ENCODE peak calls at places on chromosomes 2 and 18, in seven cellular contexts. X is A549; T is nucleus accumbens; V is iPS-NIHi11; I is COR-L47; J is activated CD4-positive, alpha-beta T cell treated with anti-CD3 and anti-CD28 coated beads, Interleukin-2, amount 50 U/mL, for 24 hours; A is stimulated activated CD4-positive, alpha-beta T cell treated with anti-CD3 and anti-CD28 coated beads, Interleukin-4, amount 100 ng/mL, for 4 hours. P is an unnamed sample.

GRCh38 chr2:1502891-1503304 is 89.6 kb downstream of the TPO start:
- DNase-seq in J (no peak), I (no peak), V (no peak), T (no peak), A (no peak), X (no peak), P (no peak)

GRCh38 chr2:150126143-150126725 is 361.2 kb downstream of the RND3 start:
- DNase-seq in X (peak), V (no peak), A (no peak), T (no peak), I (no peak), J (no peak), P (no peak)

GRCh38 chr2:32009479-32010256 is 1.1 kb downstream of the MEMO1 start:
- DNase-seq in V (peak), I (no peak), J (peak), X (peak), T (peak), A (peak), P (peak)

GRCh38 chr18:8814206-8814605 is 108.8 kb downstream of the MTCL1 start:
- DNase-seq in I (no peak), J (no peak), X (no peak), A (no peak), V (no peak), T (no peak), P (no peak)

GRCh38 chr2:215831296-215831913 is 181.9 kb downstream of the MREG start:
- DNase-seq in T (no peak), A (no peak), V (no peak), I (no peak), X (peak), J (no peak), P (no peak)

GRCh38 chr2:209076151-209076550 is 347.7 kb upstream of the MAP2 start:
- DNase-seq in J (no peak), V (no peak), A (no peak), T (no peak), X (no peak), I (no peak), P (no peak)

GRCh38 chr2:210429403-210430137 is 47.0 kb downstream of the LANCL1 start:
- DNase-seq in J (no peak), T (no peak), A (no peak), V (no peak), X (no peak), I (no peak), P (no peak)

GRCh38 chr2:179596018-179596417 is 265.4 kb downstream of the ZNF385B start:
- DNase-seq in J (no peak), X (no peak), A (no peak), T (no peak), I (no peak), V (no peak), P (no peak)

GRCh38 chr2:240466579-240467148 is 31.2 kb downstream of the GPC1 start:
- DNase-seq in I (no peak), A (peak), V (peak), J (no peak), X (no peak), T (no peak), P (no peak)

GRCh38 chr18:23504720-23505119 is 1.4 kb downstream of the RMC1 start:
- DNase-seq in T (no peak), I (no peak), J (no peak), A (no peak), X (no peak), V (no peak), P (no peak)

GRCh38 chr2:226694142-226694541 is 105.5 kb downstream of the IRS1 start:
- DNase-seq in A (no peak), T (no peak), V (no peak), X (no peak), I (no peak), J (no peak), P (no peak)

GRCh38 chr2:143476421-143477084 is 347.3 kb downstream of the ARHGAP15 start:
- DNase-seq in X (no peak), V (no peak), A (no peak), I (no peak), T (no peak), J (no peak), P (no peak)

GRCh38 chr18:23619388-23619873 is 33.1 kb upstream of the NPC1 start:
- DNase-seq in A (no peak), V (no peak), T (no peak), J (no peak), I (no peak), X (no peak), P (no peak)

GRCh38 chr2:26649992-26650712 is 9.0 kb upstream of the CIB4 start:
- DNase-seq in X (no peak), A (no peak), I (no peak), V (no peak), J (no peak), T (no peak), P (no peak)

GRCh38 chr2:215531284-215531683 is 95.4 kb upstream of the FN1 start:
- DNase-seq in X (no peak), V (no peak), I (no peak), A (no peak), J (no peak), T (no peak), P (no peak)

GRCh38 chr2:10717630-10718029 is 3.8 kb upstream of the ATP6V1C2 start:
- DNase-seq in J (no peak), T (no peak), V (no peak), A (no peak), I (no peak), X (no peak), P (no peak)

GRCh38 chr18:22601481-22601880 is 183.8 kb upstream of the CTAGE1 start:
- DNase-seq in T (no peak), J (no peak), I (no peak), V (no peak), X (no peak), A (no peak), P (no peak)

GRCh38 chr2:224253464-224253863 is 148.4 kb downstream of the FAM124B start:
- DNase-seq in T (no peak), J (no peak), X (no peak), V (no peak), A (no peak), I (no peak), P (no peak)

GRCh38 chr2:148812306-148812705 is 62.7 kb upstream of the KIF5C start:
- DNase-seq in V (no peak), J (no peak), I (no peak), X (no peak), T (peak), A (no peak), P (no peak)

GRCh38 chr2:212730994-212731393 is 192.4 kb upstream of the ERBB4 start:
- DNase-seq in I (no peak), T (no peak), J (no peak), X (no peak), A (no peak), V (no peak), P (no peak)

GRCh38 chr2:101545940-101546339 is 71.0 kb upstream of the RFX8 start:
- DNase-seq in T (no peak), V (no peak), X (no peak), A (no peak), I (no peak), J (no peak), P (no peak)

GRCh38 chr2:217790195-217790594 is 212.6 kb downstream of the TNS1 start:
- DNase-seq in A (no peak), J (no peak), X (no peak), I (no peak), V (no peak), T (no peak), P (no peak)

GRCh38 chr2:11698009-11698922 is 28.3 kb upstream of the NTSR2 start:
- DNase-seq in A (no peak), J (no peak), V (no peak), T (no peak), X (no peak), I (no peak), P (no peak)

GRCh38 chr2:70280242-70280798 is 13.2 kb downstream of the SNRPG start:
- DNase-seq in A (no peak), I (no peak), J (no peak), X (no peak), T (no peak), V (no peak), P (no peak)

GRCh38 chr2:38246105-38246504 is 131.0 kb downstream of the ATL2 start:
- DNase-seq in J (no peak), A (no peak), I (no peak), T (no peak), X (no peak), V (no peak), P (no peak)